ENCODE peak calls at places on chromosomes 1 and 21, in four cellular contexts. R is Peyer's patch; A is CD4-positive, CD25-positive, alpha-beta regulatory T cell; H is mesendoderm. X is an unnamed sample. For H3K4me1, the result is how much of the 10 kb centered on the place peaks cover.

GRCh38 chr1:157566484-157567300 is 14.4 kb upstream of the FCRL5 start:
- DNase-seq in A (no peak), R (peak), H (no peak), X (no peak)

GRCh38 chr1:1283821-1284220 is 3.6 kb downstream of the SCNN1D start:
- DNase-seq in H (peak), R (no peak), A (no peak), X (no peak)

GRCh38 chr21:35503646-35504045 is 454.5 kb upstream of the RUNX1 start:
- DNase-seq in R (no peak), A (peak), H (peak), X (no peak)

GRCh38 chr1:167216809-167217208 is 3.9 kb upstream of the POU2F1 start:
- DNase-seq in A (no peak), R (no peak), H (no peak), X (no peak)

GRCh38 chr1:117600966-117601365 is 4.9 kb upstream of the TENT5C start:
- DNase-seq in H (no peak), R (no peak), A (no peak), X (no peak)

GRCh38 chr1:45009296-45009865 is 1.7 kb downstream of the HECTD3 start:
- DNase-seq in A (no peak), R (no peak), H (no peak), X (no peak)

GRCh38 chr1:20228314-20228713 is 42.0 kb upstream of the PLA2G2C start:
- DNase-seq in H (no peak), A (no peak), R (no peak), X (no peak)

GRCh38 chr1:8663915-8664331 is 153.5 kb downstream of the RERE start:
- DNase-seq in H (no peak), A (no peak), R (peak), X (no peak)

GRCh38 chr1:239763850-239764249 is 327.8 kb upstream of the FMN2 start:
- DNase-seq in R (no peak), A (no peak), H (no peak), X (no peak)

GRCh38 chr1:5297199-5297877 is 642.9 kb downstream of the AJAP1 start:
- DNase-seq in R (no peak), A (no peak), H (no peak), X (no peak)

GRCh38 chr1:75136158-75136815 is 2.1 kb downstream of the LHX8 start:
- DNase-seq in H (peak), A (no peak), R (no peak), X (no peak)

GRCh38 chr1:2132222-2133038 is 62.1 kb downstream of the FAAP20 start:
- DNase-seq in R (no peak), A (peak), H (peak), X (peak)

GRCh38 chr1:185477638-185478216 is 160.7 kb upstream of the IVNS1ABP start:
- DNase-seq in R (no peak), H (no peak), A (no peak), X (no peak)

GRCh38 chr1:24416666-24417391 is 1.2 kb downstream of the NIPAL3 start:
- DNase-seq in R (peak), A (peak), H (peak), X (peak)

GRCh38 chr1:81714636-81715035 is 86.1 kb upstream of the ADGRL2 start:
- DNase-seq in H (no peak), A (no peak), R (no peak), X (no peak)

GRCh38 chr1:221810406-221810805 is 68.5 kb upstream of the DUSP10 start:
- DNase-seq in R (no peak), H (no peak), A (no peak), X (no peak)

GRCh38 chr1:30952098-30952497 is 43.5 kb upstream of the SDC3 start:
- DNase-seq in H (no peak), A (no peak), R (no peak), X (no peak)

GRCh38 chr1:177966199-177966598 is 3.7 kb downstream of the SEC16B start:
- DNase-seq in H (no peak), R (no peak), A (no peak), X (no peak)

GRCh38 chr1:17370618-17371017 is 1.4 kb upstream of the PADI6 start:
- DNase-seq in R (no peak), H (peak), A (no peak), X (no peak)

GRCh38 chr1:227891223-227891954 is 56.3 kb downstream of the WNT9A start:
- DNase-seq in R (no peak), A (no peak), H (no peak), X (no peak)

GRCh38 chr21:46457801-46458314 is 833 bp upstream of the DIP2A start:
- DNase-seq in H (peak), A (peak), R (peak), X (peak)

GRCh38 chr1:168341576-168341975 is 60.9 kb downstream of the TBX19 start:
- DNase-seq in R (no peak), H (no peak), A (no peak), X (no peak)

GRCh38 chr21:34545079-34545884 is 33.3 kb upstream of the KCNE1 start:
- DNase-seq in R (no peak), H (peak), A (no peak), X (no peak)

GRCh38 chr21:16419188-16419874 is 689.5 kb downstream of the USP25 start:
- DNase-seq in R (no peak), H (peak), A (no peak), X (no peak)

GRCh38 chr1:39754906-39755504 is 16.1 kb downstream of the OXCT2 start:
- DNase-seq in A (no peak), R (no peak), H (peak), X (no peak)

GRCh38 chr1:22846453-22846852 is 126.2 kb downstream of the LACTBL1 start:
- DNase-seq in R (no peak), A (no peak), H (no peak), X (no peak)

GRCh38 chr1:22208973-22209378 is 66.1 kb upstream of the WNT4 start:
- DNase-seq in R (no peak), H (peak), A (no peak), X (no peak)

GRCh38 chr1:95956215-95956614 is 722.2 kb downstream of the RWDD3 start:
- DNase-seq in R (no peak), H (no peak), A (no peak), X (no peak)

GRCh38 chr1:235075955-235076308 is 52.7 kb downstream of the TOMM20 start:
- DNase-seq in A (no peak), H (no peak), R (no peak), X (no peak)

GRCh38 chr1:205286335-205286950 is 35.1 kb downstream of the NUAK2 start:
- DNase-seq in H (no peak), A (peak), R (peak), X (peak)

GRCh38 chr1:209370616-209371015 is 212.9 kb upstream of the CAMK1G start:
- DNase-seq in R (no peak), A (no peak), H (no peak), X (no peak)

GRCh38 chr1:162536511-162536910 is 25.0 kb upstream of the UAP1 start:
- DNase-seq in R (no peak), H (no peak), A (no peak), X (no peak)

GRCh38 chr1:199522936-199523335 is 504.6 kb upstream of the NR5A2 start:
- DNase-seq in H (no peak), R (no peak), A (no peak), X (no peak)

GRCh38 chr1:153549741-153550397 is 811 bp upstream of the S100A3 start:
- DNase-seq in A (no peak), R (no peak), H (no peak), X (no peak)

GRCh38 chr1:44559361-44559760 is 114.9 kb downstream of the TMEM53 start:
- DNase-seq in R (no peak), H (no peak), A (no peak), X (no peak)

GRCh38 chr1:6157528-6158174 is 22.5 kb downstream of the CHD5 start:
- DNase-seq in H (peak), A (no peak), R (no peak), X (no peak)

GRCh38 chr1:9573723-9574122 is 15.0 kb upstream of the TMEM201 start:
- DNase-seq in R (no peak), A (peak), H (peak), X (no peak)

GRCh38 chr1:166839600-166840308 is 479 bp downstream of the POGK start:
- DNase-seq in A (peak), R (peak), H (peak), X (peak)

GRCh38 chr1:176379626-176380339 is 83.2 kb upstream of the PAPPA2 start:
- DNase-seq in A (no peak), H (no peak), R (no peak), X (no peak)

GRCh38 chr21:38965910-38966504 is 160.3 kb downstream of the ETS2 start:
- DNase-seq in H (peak), A (no peak), R (no peak), X (no peak)

GRCh38 chr1:89843279-89844121 is 22.7 kb downstream of the LRRC8D start:
- DNase-seq in A (peak), R (peak), H (peak), X (peak)
- H3K4me1 ChIP-seq in A (half or more), R (under half), H (under half), X (under half)

GRCh38 chr1:230709619-230710542 is 4.0 kb downstream of the AGT start:
- DNase-seq in A (no peak), R (no peak), H (no peak), X (no peak)
- H3K4me3 ChIP-seq in A (no peak), R (no peak), H (no peak), X (no peak)

GRCh38 chr1:36247538-36247937 is 23.3 kb downstream of the THRAP3 start:
- DNase-seq in A (no peak), H (no peak), R (no peak), X (no peak)
- H3K4me1 ChIP-seq in A (under half), H (under half), R (under half), X (under half)

GRCh38 chr1:206952182-206952581 is 5.9 kb upstream of the PIGR start:
- DNase-seq in A (no peak), R (no peak), H (no peak), X (no peak)
- H3K4me3 ChIP-seq in A (no peak), R (no peak), H (no peak), X (no peak)

DNA sequence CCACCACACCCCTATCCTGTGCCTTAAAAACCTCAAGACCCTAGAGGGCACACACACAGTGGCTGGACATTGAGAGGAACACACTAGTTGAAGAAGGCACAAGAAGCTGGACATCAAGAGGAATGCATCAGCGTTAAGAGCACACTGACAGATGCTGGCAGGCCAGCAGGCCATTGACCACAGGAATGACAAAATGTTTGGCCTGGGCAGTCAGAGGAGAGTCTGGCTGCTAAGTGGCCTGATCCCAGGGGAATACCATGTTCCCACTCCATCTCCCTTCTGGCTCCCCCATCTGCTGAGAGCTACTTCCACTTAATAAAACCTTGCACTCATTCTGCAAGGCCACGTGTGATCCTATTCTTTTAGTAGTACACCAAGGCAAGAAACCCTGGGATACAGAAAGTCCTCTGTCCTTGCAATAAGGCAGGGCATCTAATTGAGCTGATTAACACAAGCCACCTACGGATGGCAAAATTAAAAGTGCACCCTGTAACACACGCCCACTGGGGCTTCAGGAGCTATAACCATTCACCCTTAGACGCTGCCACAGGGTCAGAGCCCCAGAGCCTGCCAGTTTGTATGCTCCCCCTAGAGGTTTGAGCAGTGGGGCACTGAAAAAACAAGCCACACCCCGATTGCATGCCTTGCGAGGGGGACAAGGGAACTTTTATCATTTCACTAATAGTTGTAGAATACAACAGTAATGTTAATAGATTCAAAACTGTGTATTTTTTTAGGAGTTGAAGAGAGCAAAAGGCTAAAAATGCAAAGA is 1216.1 kb upstream of the NCAM2 start:
- DNase-seq in A (no peak), H (peak), R (no peak), X (no peak)
- H3K4me1 ChIP-seq in A (under half), H (under half), R (under half), X (under half)

GRCh38 chr1:202158810-202159533 is 1.4 kb downstream of the PTPN7 start:
- DNase-seq in R (peak), H (no peak), A (peak), X (no peak)

GRCh38 chr1:202157945-202158344 is 2.5 kb downstream of the PTPN7 start:
- DNase-seq in R (no peak), A (no peak), H (no peak), X (no peak)

GRCh38 chr1:202160377-202160940 is at the start of gene PTPN7:
- DNase-seq in A (peak), R (peak), H (no peak), X (peak)

GRCh38 chr1:202161151-202162048 is 998 bp upstream of the PTPN7 start:
- DNase-seq in R (peak), A (no peak), H (no peak), X (no peak)

GRCh38 chr1:202159534-202160371 is 649 bp downstream of the PTPN7 start:
- DNase-seq in A (peak), H (no peak), R (peak), X (no peak)
- H3K4me3 ChIP-seq in A (peak), H (no peak), R (peak), X (peak)

DNA sequence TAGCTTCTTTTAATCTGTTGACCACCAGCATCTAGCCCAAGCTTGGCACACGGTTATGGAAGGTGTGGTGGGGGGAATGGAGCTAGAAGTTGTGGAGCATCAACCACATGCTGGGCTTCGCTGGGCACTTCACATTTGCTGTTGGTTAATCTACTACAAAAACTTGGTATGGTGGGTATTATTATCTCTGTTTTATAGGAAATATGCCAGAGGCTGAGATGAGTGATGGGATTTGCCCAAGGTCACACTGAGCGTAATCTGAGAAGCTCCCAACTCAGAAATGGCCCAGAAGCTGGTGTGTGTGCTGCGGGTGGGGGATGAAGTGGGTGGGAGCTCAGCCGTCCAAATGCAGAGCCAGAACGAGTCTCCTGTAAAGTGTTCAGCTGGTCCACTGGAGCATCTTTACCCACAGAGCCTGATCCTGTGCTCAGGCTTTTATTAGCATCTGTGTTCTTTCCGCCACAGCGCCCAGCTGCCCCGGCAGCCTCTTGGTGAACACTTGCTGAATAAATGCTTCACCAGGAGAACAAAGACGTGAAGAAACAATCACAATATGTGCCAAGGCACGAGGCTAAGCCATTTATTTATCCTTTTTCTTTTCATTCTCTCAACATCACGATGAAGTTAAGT is 98.6 kb upstream of the JUN start:
- DNase-seq in R (no peak), H (no peak), A (no peak), X (no peak)
- H3K4me1 ChIP-seq in R (under half), H (under half), A (under half), X (under half)